ENCODE peak calls at places on chromosomes 4 and X, in nine cellular contexts. D is pancreas; Z is esophagus squamous epithelium; O is CD8-positive, alpha-beta memory T cell; H is thoracic aorta; F is upper lobe of right lung; P is aorta; C is left ventricle myocardium inferior; K is CD8-positive, alpha-beta T cell. A is an unnamed sample. For H3K9me3, the result is how much of the 10 kb centered on the place peaks cover.

GRCh38 chr4:177308125-177308524 is 1.5 kb upstream of the NEIL3 start:
- DNase-seq in P (no peak), H (no peak), Z (no peak), D (no peak), C (no peak), O (no peak), F (no peak), K (no peak), A (no peak)

GRCh38 chr4:123606336-123606735 is 209.7 kb downstream of the SPRY1 start:
- DNase-seq in O (no peak), C (no peak), D (no peak), Z (no peak), F (no peak), H (no peak), P (no peak), K (no peak), A (no peak)

GRCh38 chr4:48073567-48074103 is 57.1 kb downstream of the NIPAL1 start:
- DNase-seq in Z (no peak), C (no peak), O (no peak), F (no peak), H (no peak), K (no peak), D (no peak), P (no peak), A (no peak)

GRCh38 chr4:28225005-28225404 is 1364.4 kb downstream of the STIM2 start:
- DNase-seq in P (no peak), H (no peak), Z (no peak), D (no peak), F (no peak), C (no peak), O (no peak), K (no peak), A (no peak)

GRCh38 chr4:37748546-37748945 is 62.4 kb upstream of the RELL1 start:
- DNase-seq in O (no peak), D (no peak), Z (no peak), C (no peak), K (no peak), F (no peak), H (no peak), P (no peak), A (no peak)

GRCh38 chrX:85627363-85627762 is 247.9 kb upstream of the POF1B start:
- DNase-seq in F (no peak), Z (no peak), C (no peak), P (no peak), K (no peak), D (no peak), O (no peak), H (no peak), A (no peak)

GRCh38 chr4:132958457-132959263 is 190.4 kb upstream of the PCDH10 start:
- DNase-seq in P (no peak), D (no peak), K (no peak), C (no peak), F (no peak), O (no peak), H (no peak), Z (no peak), A (no peak)

GRCh38 chr4:8914461-8915171 is 43.0 kb upstream of the HMX1 start:
- DNase-seq in C (no peak), K (no peak), O (no peak), Z (no peak), P (peak), D (no peak), H (no peak), F (peak), A (no peak)

DNA sequence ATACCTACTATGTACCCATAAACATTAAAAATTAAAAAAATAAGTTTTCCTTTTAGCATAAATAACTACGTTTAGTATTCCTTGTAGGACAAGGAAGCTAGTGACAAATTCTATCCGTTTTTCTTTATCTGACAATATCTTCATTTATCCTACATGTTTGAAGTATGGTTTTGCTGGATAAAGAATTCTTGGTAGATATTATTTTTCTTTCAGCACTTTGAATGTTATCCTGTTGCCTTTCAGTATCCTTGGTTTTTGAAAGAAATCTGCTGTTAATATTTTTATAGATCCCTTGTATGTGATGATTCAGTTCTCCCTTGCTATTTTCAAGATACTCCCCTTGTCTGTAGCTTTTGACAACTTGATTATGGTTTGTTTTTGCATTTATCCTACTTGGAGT is 76.6 kb downstream of the CASK start:
- DNase-seq in K (no peak), C (no peak), Z (no peak), H (no peak), D (no peak), O (no peak), P (no peak), F (no peak), A (no peak)
- H3K9me3 ChIP-seq in K (under half), C (half or more), Z (under half), H (under half), D (under half), O (under half), P (under half), F (under half), A (under half)

GRCh38 chrX:68801737-68802290 is 27.0 kb upstream of the EFNB1 start:
- DNase-seq in H (no peak), P (no peak), O (no peak), Z (no peak), K (no peak), C (no peak), D (no peak), F (no peak), A (no peak)
- H3K9me3 ChIP-seq in H (under half), P (under half), O (under half), Z (under half), K (under half), C (under half), D (under half), F (under half), A (under half)

DNA sequence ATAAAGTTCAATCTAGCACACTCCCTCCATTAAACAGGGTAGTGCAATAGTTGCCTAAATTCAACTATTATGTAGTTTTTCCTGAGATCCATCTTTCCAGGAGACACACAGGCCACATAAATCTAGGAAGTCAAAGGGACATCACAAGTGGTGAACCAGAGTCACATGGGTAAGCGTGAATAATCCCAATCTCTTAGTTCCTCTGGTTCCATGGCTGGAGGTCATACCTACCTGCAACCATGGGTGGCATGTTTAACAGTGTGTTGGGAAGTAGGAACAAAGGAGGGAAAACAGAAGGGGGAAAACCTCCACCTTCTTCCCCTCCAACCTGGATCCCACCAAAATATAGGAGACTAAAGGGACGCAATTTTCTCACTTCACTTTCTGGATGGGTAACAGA is 2651.6 kb downstream of the ARAP2 start:
- DNase-seq in D (no peak), Z (no peak), H (no peak), K (no peak), C (no peak), O (no peak), F (no peak), P (no peak), A (no peak)
- H3K9me3 ChIP-seq in D (under half), Z (under half), H (under half), K (under half), C (half or more), O (under half), F (under half), P (under half), A (under half)

DNA sequence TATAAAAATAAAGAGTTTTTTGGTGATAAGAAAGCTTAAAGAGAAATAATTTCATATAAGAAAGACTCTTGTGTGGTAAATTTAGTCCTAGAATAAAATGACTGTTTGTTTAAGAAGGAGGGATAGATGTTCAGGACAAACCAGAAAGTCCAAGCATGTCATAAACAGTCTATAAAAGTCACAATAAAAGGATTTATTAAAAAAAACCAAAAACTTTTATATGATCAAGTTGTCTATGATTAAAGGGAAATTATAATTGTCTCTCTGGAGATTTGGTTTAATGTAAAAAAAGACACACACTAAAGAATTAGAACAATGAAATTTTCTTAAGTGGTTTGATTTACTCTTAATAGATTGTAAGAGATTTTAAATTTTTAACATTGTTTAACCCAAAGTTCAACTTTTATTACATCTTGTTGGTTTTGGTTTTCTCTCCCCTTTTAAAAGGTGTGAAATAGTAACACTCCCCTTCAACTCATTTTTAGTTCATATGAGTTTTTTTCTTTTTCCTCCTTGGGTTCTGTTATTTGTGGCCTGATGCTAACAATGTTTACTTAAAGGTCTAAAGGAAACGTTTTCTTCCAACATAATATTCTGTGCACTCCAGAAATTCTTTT is 89.7 kb downstream of the PDHA2 start:
- DNase-seq in P (no peak), D (no peak), Z (no peak), C (no peak), O (no peak), H (no peak), K (no peak), F (no peak), A (no peak)
- H3K9me3 ChIP-seq in P (under half), D (under half), Z (under half), C (half or more), O (under half), H (under half), K (under half), F (under half), A (under half)

GRCh38 chr4:1255151-1255550 is 6.2 kb upstream of the CTBP1 start:
- DNase-seq in H (no peak), F (no peak), D (no peak), P (no peak), O (no peak), C (no peak), K (no peak), Z (no peak), A (no peak)

GRCh38 chr4:1253831-1254230 is 4.9 kb upstream of the CTBP1 start:
- DNase-seq in O (no peak), D (no peak), H (no peak), C (no peak), F (no peak), P (no peak), K (no peak), Z (no peak), A (no peak)

GRCh38 chr4:1252928-1253492 is 4.1 kb upstream of the CTBP1 start:
- DNase-seq in F (no peak), H (no peak), Z (no peak), D (no peak), K (no peak), C (no peak), O (no peak), P (no peak), A (no peak)

GRCh38 chr4:1258457-1258856 is 9.5 kb upstream of the CTBP1 start:
- DNase-seq in D (no peak), Z (no peak), C (no peak), O (no peak), F (no peak), P (no peak), H (no peak), K (no peak), A (no peak)

DNA sequence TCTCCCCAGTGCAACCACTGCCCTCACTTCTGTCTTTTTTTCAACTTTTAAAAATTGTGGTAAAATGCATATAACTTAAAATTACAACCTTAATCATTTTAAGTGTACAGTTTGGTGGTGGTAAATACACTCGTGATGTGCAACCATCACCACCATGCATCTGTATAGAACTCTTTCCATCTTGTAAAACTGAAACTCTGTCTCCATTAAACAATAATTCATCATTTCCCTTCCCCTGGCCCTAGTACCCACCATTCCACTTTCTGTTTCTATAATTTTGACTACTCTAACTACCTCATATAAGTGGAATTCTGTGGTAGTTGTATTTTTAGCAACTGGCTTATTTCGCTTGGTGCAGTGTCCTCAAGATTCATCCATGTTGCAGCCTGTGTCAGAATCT is 6.8 kb upstream of the CTBP1 start:
- DNase-seq in O (no peak), H (no peak), F (no peak), P (no peak), K (no peak), C (no peak), D (no peak), Z (no peak), A (no peak)
- H3K9me3 ChIP-seq in O (under half), H (under half), F (under half), P (under half), K (under half), C (under half), D (under half), Z (under half), A (under half)